ENCODE peak calls at places on chromosomes 12 and 14, in seven cellular contexts. E, H, B, O, Y, I and L are unnamed samples.

GRCh38 chr14:63650336-63650952 is 8.8 kb upstream of the WDR89 start:
- DNase-seq in E (no peak), H (no peak), B (no peak), O (no peak), Y (peak), I (no peak), L (no peak)

GRCh38 chr14:93110856-93111419 is 4.8 kb downstream of the ITPK1 start:
- DNase-seq in E (no peak), H (no peak), B (no peak), O (no peak), Y (no peak), I (no peak), L (no peak)

GRCh38 chr14:99334277-99334676 is 62.3 kb upstream of the BCL11B start:
- DNase-seq in E (no peak), H (no peak), B (no peak), O (no peak), Y (no peak), I (no peak), L (no peak)

GRCh38 chr12:10672231-10672868 is 1.5 kb downstream of the STYK1 start:
- DNase-seq in E (no peak), H (peak), B (no peak), O (no peak), Y (peak), I (no peak), L (no peak)

GRCh38 chr12:49198431-49199155 is 9.7 kb upstream of the TUBA1A start:
- DNase-seq in E (no peak), H (peak), B (no peak), O (no peak), Y (no peak), I (peak), L (no peak)

GRCh38 chr12:6052940-6053329 is 71.5 kb downstream of the VWF start:
- DNase-seq in E (no peak), H (no peak), B (no peak), O (no peak), Y (no peak), I (peak), L (no peak)

GRCh38 chr12:21551811-21552469 is 25.8 kb downstream of the SPX start:
- DNase-seq in E (no peak), H (no peak), B (no peak), O (no peak), Y (no peak), I (no peak), L (no peak)

GRCh38 chr12:117835113-117835512 is 133.7 kb downstream of the KSR2 start:
- DNase-seq in E (no peak), H (no peak), B (no peak), O (no peak), Y (no peak), I (no peak), L (no peak)

GRCh38 chr12:20946732-20947131 is 136.2 kb downstream of the SLCO1B3 start:
- DNase-seq in E (no peak), H (peak), B (peak), O (no peak), Y (peak), I (peak), L (no peak)

GRCh38 chr14:91325211-91325610 is 80.7 kb upstream of the GPR68 start:
- DNase-seq in E (no peak), H (no peak), B (no peak), O (no peak), Y (peak), I (no peak), L (no peak)

GRCh38 chr14:30242742-30243141 is 315.1 kb upstream of the PRKD1 start:
- DNase-seq in E (no peak), H (no peak), B (no peak), O (peak), Y (no peak), I (no peak), L (no peak)

GRCh38 chr12:1777798-1778197 is 42.6 kb upstream of the LRTM2 start:
- DNase-seq in E (no peak), H (no peak), B (no peak), O (no peak), Y (no peak), I (peak), L (no peak)

GRCh38 chr14:62957562-62957961 is 87.7 kb downstream of the KCNH5 start:
- DNase-seq in E (no peak), H (no peak), B (peak), O (no peak), Y (no peak), I (peak), L (no peak)

GRCh38 chr14:94548999-94549985 is 11.9 kb upstream of the SERPINA4 start:
- DNase-seq in E (no peak), H (peak), B (peak), O (peak), Y (peak), I (peak), L (peak)

GRCh38 chr12:81450920-81451739 is 308.0 kb downstream of the PPFIA2 start:
- DNase-seq in E (no peak), H (peak), B (peak), O (peak), Y (no peak), I (peak), L (no peak)

GRCh38 chr14:64891839-64892375 is 12.2 kb upstream of the SPTB start:
- DNase-seq in E (no peak), H (peak), B (peak), O (no peak), Y (peak), I (peak), L (no peak)

GRCh38 chr14:89400529-89400928 is 16.5 kb downstream of the FOXN3 start:
- DNase-seq in E (no peak), H (no peak), B (no peak), O (no peak), Y (no peak), I (no peak), L (no peak)

GRCh38 chr12:88111074-88111652 is 30.7 kb downstream of the CEP290 start:
- DNase-seq in E (no peak), H (peak), B (peak), O (peak), Y (peak), I (peak), L (no peak)

GRCh38 chr12:113889806-113890581 is 76.1 kb downstream of the RBM19 start:
- DNase-seq in E (no peak), H (peak), B (no peak), O (no peak), Y (no peak), I (peak), L (no peak)

GRCh38 chr12:61676520-61676919 is 583.7 kb upstream of the USP15 start:
- DNase-seq in E (no peak), H (no peak), B (no peak), O (no peak), Y (no peak), I (no peak), L (no peak)

GRCh38 chr14:89750909-89751502 is 203.5 kb downstream of the EFCAB11 start:
- DNase-seq in E (no peak), H (no peak), B (no peak), O (no peak), Y (peak), I (no peak), L (no peak)

GRCh38 chr12:132593938-132594358 is 16.4 kb downstream of the LRCOL1 start:
- DNase-seq in E (peak), H (peak), B (peak), O (peak), Y (peak), I (peak), L (peak)

GRCh38 chr14:77862154-77862783 is 62.4 kb downstream of the ADCK1 start:
- DNase-seq in E (no peak), H (peak), B (peak), O (peak), Y (peak), I (peak), L (peak)

GRCh38 chr14:103700753-103701490 is 14.3 kb downstream of the XRCC3 start:
- DNase-seq in E (no peak), H (no peak), B (no peak), O (no peak), Y (no peak), I (no peak), L (no peak)

GRCh38 chr12:26744697-26745440 is 88.1 kb downstream of the ITPR2 start:
- DNase-seq in E (no peak), H (no peak), B (no peak), O (no peak), Y (no peak), I (peak), L (no peak)

GRCh38 chr12:66823857-66824570 is 145.1 kb upstream of the GRIP1 start:
- DNase-seq in E (no peak), H (no peak), B (peak), O (no peak), Y (no peak), I (peak), L (no peak)

GRCh38 chr12:66819587-66819986 is 140.7 kb upstream of the GRIP1 start:
- DNase-seq in E (no peak), H (no peak), B (no peak), O (no peak), Y (no peak), I (no peak), L (no peak)

GRCh38 chr12:66822961-66823360 is 144.1 kb upstream of the GRIP1 start:
- DNase-seq in E (no peak), H (no peak), B (no peak), O (no peak), Y (no peak), I (no peak), L (no peak)
- H3K27ac ChIP-seq in E (no peak), H (no peak), B (peak), O (no peak), Y (no peak), I (no peak), L (no peak)

GRCh38 chr14:24215495-24216344 is at the start of gene MDP1:
- DNase-seq in E (peak), H (peak), B (peak), O (peak), Y (peak), I (peak), L (peak)
- H3K27ac ChIP-seq in E (peak), H (peak), B (peak), O (peak), Y (peak), I (peak), L (peak)

DNA sequence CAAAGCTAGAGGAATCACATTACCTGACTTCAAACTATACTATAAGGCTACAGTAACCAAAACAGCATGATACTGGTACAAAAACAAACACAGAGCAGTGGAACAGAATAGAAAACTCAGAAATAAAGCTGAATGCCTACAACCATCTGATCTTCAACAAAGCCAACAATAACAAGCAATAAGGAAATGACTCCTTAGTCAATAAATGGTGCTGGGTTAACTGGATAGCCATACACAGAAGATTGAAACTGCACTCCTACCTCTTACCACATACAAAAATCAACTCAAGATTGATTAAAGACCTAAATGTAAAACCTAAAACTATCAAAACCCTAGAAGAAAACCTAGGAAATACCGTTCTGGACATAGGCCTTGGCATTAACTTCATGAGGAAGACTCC is 182.6 kb upstream of the CNOT2 start:
- DNase-seq in E (no peak), H (no peak), B (no peak), O (no peak), Y (no peak), I (no peak), L (no peak)
- H3K27ac ChIP-seq in E (no peak), H (no peak), B (no peak), O (no peak), Y (no peak), I (no peak), L (no peak)

DNA sequence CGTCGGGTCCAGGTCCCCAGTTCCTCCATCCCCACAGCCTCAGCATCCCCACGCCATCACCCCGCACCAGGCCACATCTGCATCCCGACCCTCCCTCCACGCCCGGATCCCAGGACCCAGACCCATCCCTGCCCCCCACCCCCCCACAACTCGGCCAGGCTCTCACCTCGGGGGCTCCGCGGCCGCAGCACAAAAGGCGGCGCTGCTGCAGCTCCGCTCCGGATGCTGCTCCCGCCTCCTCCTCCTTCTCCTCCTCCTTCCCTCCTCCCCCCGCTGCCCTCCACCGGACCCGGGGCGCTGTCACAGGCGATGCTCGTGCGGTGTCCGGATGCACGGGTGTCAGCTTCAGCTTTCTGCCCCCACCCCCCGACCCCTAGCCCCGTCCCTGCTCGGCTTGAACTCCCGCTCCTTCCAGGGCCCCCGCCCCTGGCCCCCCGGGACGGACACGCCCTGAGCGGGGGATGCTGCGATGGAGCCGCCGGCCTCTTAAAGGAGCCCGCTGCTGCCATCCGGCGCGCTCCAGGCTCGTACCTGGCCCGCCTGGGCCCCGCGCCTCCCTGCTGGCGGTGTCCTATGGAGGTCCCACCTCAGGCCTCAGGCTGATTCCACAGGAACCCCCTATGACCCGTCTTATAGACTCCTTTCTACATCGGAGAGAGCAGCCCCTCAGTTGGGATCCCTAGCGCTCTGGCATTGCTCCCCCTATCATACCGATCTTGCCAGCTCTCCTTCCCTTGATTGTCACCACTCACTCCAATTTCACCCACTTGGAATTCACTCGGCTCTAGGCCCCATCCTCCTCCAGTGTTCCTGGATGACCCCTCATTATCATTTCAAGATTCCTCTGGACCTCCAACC is at the start of gene MAP3K12:
- DNase-seq in E (no peak), H (peak), B (peak), O (peak), Y (peak), I (peak), L (peak)
- H3K27ac ChIP-seq in E (peak), H (peak), B (peak), O (peak), Y (peak), I (peak), L (peak)

GRCh38 chr12:104694161-104694560 is 237.4 kb downstream of the CHST11 start:
- DNase-seq in E (no peak), H (no peak), B (no peak), O (no peak), Y (no peak), I (peak), L (peak)

GRCh38 chr12:104695453-104696148 is 238.9 kb downstream of the CHST11 start:
- DNase-seq in E (peak), H (no peak), B (no peak), O (no peak), Y (peak), I (peak), L (peak)

GRCh38 chr12:104693493-104693892 is 236.7 kb downstream of the CHST11 start:
- DNase-seq in E (no peak), H (no peak), B (no peak), O (no peak), Y (no peak), I (no peak), L (no peak)

GRCh38 chr12:104692335-104693218 is 235.8 kb downstream of the CHST11 start:
- DNase-seq in E (no peak), H (no peak), B (no peak), O (no peak), Y (no peak), I (no peak), L (peak)

GRCh38 chr12:104694711-104695110 is 238.0 kb downstream of the CHST11 start:
- DNase-seq in E (no peak), H (no peak), B (no peak), O (no peak), Y (no peak), I (peak), L (peak)
- H3K27ac ChIP-seq in E (no peak), H (no peak), B (no peak), O (no peak), Y (peak), I (peak), L (no peak)

GRCh38 chr12:59179231-59179630 is 258.9 kb upstream of the LRIG3 start:
- DNase-seq in E (no peak), H (no peak), B (no peak), O (no peak), Y (no peak), I (peak), L (no peak)
- H3K27ac ChIP-seq in E (no peak), H (no peak), B (no peak), O (no peak), Y (no peak), I (no peak), L (no peak)